ENCODE peak calls at places on chromosomes 1 and 21, in ten cellular contexts. O is NCI-H345; Z is colonic mucosa; W is activated CD8-positive, alpha-beta memory T cell treated with anti-CD3 and anti-CD28 coated beads, Interleukin-2, amount 50 U/mL, for 48 hours; D is RPMI7951; S is HEK293T; C is SHP77; R is aorta; Y is hepatic stellate cell; J is endothelial cell. A is an unnamed sample.
A peak's percentile ranks its signal among the peaks of the same experiment; 100 is the strongest.

GRCh38 chr1:165144757-165145397 is 211.6 kb downstream of the LMX1A start:
- DNase-seq in R (no peak), C (peak; percentile 55), O (peak; percentile 61), Y (peak; percentile 20), J (peak; percentile 69), S (peak; percentile 77), D (peak; percentile 43), W (peak; percentile 59), Z (peak; percentile 49), A (no peak)

GRCh38 chr1:23772049-23772853 is 6.0 kb upstream of the PITHD1 start:
- DNase-seq in S (peak; percentile 83), C (peak; percentile 65), Y (peak; percentile 68), J (peak; percentile 91), R (peak; percentile 90), O (peak; percentile 76), W (peak; percentile 94), Z (peak; percentile 92), D (peak; percentile 78), A (peak; percentile 92)

GRCh38 chr1:196115641-196116040 is 492.6 kb downstream of the KCNT2 start:
- DNase-seq in Y (no peak), W (no peak), C (no peak), Z (no peak), R (peak; percentile 80), J (no peak), O (no peak), S (no peak), D (peak; percentile 27), A (peak; percentile 84)

GRCh38 chr21:44547656-44548331 is 3.5 kb downstream of the KRTAP10-2 start:
- DNase-seq in D (no peak), R (no peak), C (no peak), O (no peak), Z (no peak), Y (no peak), J (no peak), W (peak; percentile 51), S (no peak), A (no peak)

GRCh38 chr1:61338899-61339298 is 256.5 kb downstream of the NFIA start:
- DNase-seq in C (no peak), O (no peak), D (no peak), Z (no peak), W (no peak), R (no peak), S (no peak), J (no peak), Y (no peak), A (no peak)

GRCh38 chr1:17553970-17554369 is 14.5 kb downstream of the ARHGEF10L start:
- DNase-seq in R (peak; percentile 76), Z (no peak), Y (peak; percentile 90), D (peak; percentile 81), C (no peak), W (no peak), J (no peak), S (no peak), O (no peak), A (no peak)

GRCh38 chr1:161020573-161021167 is at the start of gene F11R:
- DNase-seq in Y (peak; percentile 28), R (no peak), J (peak; percentile 77), W (peak; percentile 67), S (peak; percentile 63), Z (peak; percentile 77), O (peak; percentile 73), D (peak; percentile 24), C (peak; percentile 58), A (peak; percentile 56)

GRCh38 chr1:119371800-119372199 is 3.2 kb downstream of the HAO2 start:
- DNase-seq in S (no peak), C (no peak), Y (no peak), R (no peak), J (no peak), D (no peak), Z (no peak), O (peak; percentile 6), W (no peak), A (no peak)

GRCh38 chr1:56688522-56689026 is 43.5 kb downstream of the PRKAA2 start:
- DNase-seq in Z (no peak), R (no peak), D (peak; percentile 81), J (no peak), W (no peak), Y (peak; percentile 10), O (no peak), S (peak; percentile 30), C (no peak), A (no peak)

A was measured in Right ventricle myocardium superior.